ENCODE peak calls at places on chromosomes 7 and 10, in six cellular contexts. One of them, this sample, is unnamed.

GRCh38 chr7:97120713-97121457 is 3.4 kb downstream of the SDHAF3 start:
- DNase-seq in SK-N-SH: no peak
- DNase-seq in mesendoderm: no peak
- DNase-seq in AG04450: no peak
- DNase-seq in thoracic aorta: no peak
- DNase-seq in HCT116: no peak
- DNase-seq in this sample: no peak

GRCh38 chr7:154451480-154452457 is 399.6 kb downstream of the DPP6 start:
- DNase-seq in SK-N-SH: no peak
- DNase-seq in mesendoderm: peak
- DNase-seq in AG04450: no peak
- DNase-seq in thoracic aorta: no peak
- DNase-seq in HCT116: no peak
- DNase-seq in this sample: no peak

GRCh38 chr7:111083423-111083822 is 7.5 kb upstream of the LRRN3 start:
- DNase-seq in SK-N-SH: no peak
- DNase-seq in mesendoderm: no peak
- DNase-seq in AG04450: peak
- DNase-seq in thoracic aorta: no peak
- DNase-seq in HCT116: no peak
- DNase-seq in this sample: no peak

GRCh38 chr10:80259405-80259871 is 30.0 kb downstream of the MAT1A start:
- DNase-seq in SK-N-SH: no peak
- DNase-seq in mesendoderm: peak
- DNase-seq in AG04450: no peak
- DNase-seq in thoracic aorta: no peak
- DNase-seq in HCT116: no peak
- DNase-seq in this sample: no peak

GRCh38 chr10:95408148-95408930 is 117.5 kb upstream of the PDLIM1 start:
- DNase-seq in SK-N-SH: no peak
- DNase-seq in mesendoderm: no peak
- DNase-seq in AG04450: no peak
- DNase-seq in thoracic aorta: no peak
- DNase-seq in HCT116: no peak
- DNase-seq in this sample: no peak

GRCh38 chr10:695396-695795 is 5.9 kb upstream of the DIP2C start:
- DNase-seq in SK-N-SH: no peak
- DNase-seq in mesendoderm: no peak
- DNase-seq in AG04450: no peak
- DNase-seq in thoracic aorta: no peak
- DNase-seq in HCT116: no peak
- DNase-seq in this sample: no peak

GRCh38 chr7:29564455-29565185 is 985 bp downstream of the PRR15 start:
- DNase-seq in SK-N-SH: peak
- DNase-seq in mesendoderm: peak
- DNase-seq in AG04450: no peak
- DNase-seq in thoracic aorta: no peak
- DNase-seq in HCT116: no peak
- DNase-seq in this sample: no peak

GRCh38 chr7:19024261-19024660 is 93.2 kb downstream of the TWIST1 start:
- DNase-seq in SK-N-SH: no peak
- DNase-seq in mesendoderm: no peak
- DNase-seq in AG04450: peak
- DNase-seq in thoracic aorta: no peak
- DNase-seq in HCT116: no peak
- DNase-seq in this sample: no peak

GRCh38 chr10:110865804-110866482 is 5.8 kb upstream of the PDCD4 start:
- DNase-seq in SK-N-SH: no peak
- DNase-seq in mesendoderm: no peak
- DNase-seq in AG04450: no peak
- DNase-seq in thoracic aorta: no peak
- DNase-seq in HCT116: no peak
- DNase-seq in this sample: no peak

GRCh38 chr10:72088879-72089585 is 681 bp upstream of the SPOCK2 start:
- DNase-seq in SK-N-SH: no peak
- DNase-seq in mesendoderm: peak
- DNase-seq in AG04450: no peak
- DNase-seq in thoracic aorta: no peak
- DNase-seq in HCT116: no peak
- DNase-seq in this sample: no peak

GRCh38 chr10:73814896-73815718 is 3.7 kb upstream of the NDST2 start:
- DNase-seq in SK-N-SH: peak
- DNase-seq in mesendoderm: peak
- DNase-seq in AG04450: no peak
- DNase-seq in thoracic aorta: no peak
- DNase-seq in HCT116: peak
- DNase-seq in this sample: peak

GRCh38 chr10:29078919-29079318 is 210.0 kb upstream of the LYZL1 start:
- DNase-seq in SK-N-SH: peak
- DNase-seq in mesendoderm: peak
- DNase-seq in AG04450: no peak
- DNase-seq in thoracic aorta: no peak
- DNase-seq in HCT116: no peak
- DNase-seq in this sample: peak

GRCh38 chr10:93224005-93224779 is 150.5 kb downstream of the CYP26A1 start:
- DNase-seq in SK-N-SH: no peak
- DNase-seq in mesendoderm: no peak
- DNase-seq in AG04450: no peak
- DNase-seq in thoracic aorta: no peak
- DNase-seq in HCT116: no peak
- DNase-seq in this sample: no peak
- H3K27ac ChIP-seq in SK-N-SH: no peak
- H3K27ac ChIP-seq in mesendoderm: no peak
- H3K27ac ChIP-seq in AG04450: no peak
- H3K27ac ChIP-seq in thoracic aorta: no peak
- H3K27ac ChIP-seq in HCT116: no peak
- H3K27ac ChIP-seq in this sample: no peak

GRCh38 chr7:12785473-12785872 is 98.0 kb downstream of the ARL4A start:
- DNase-seq in SK-N-SH: no peak
- DNase-seq in mesendoderm: no peak
- DNase-seq in AG04450: no peak
- DNase-seq in thoracic aorta: no peak
- DNase-seq in HCT116: no peak
- DNase-seq in this sample: no peak

GRCh38 chr7:12783421-12783820 is 96.0 kb downstream of the ARL4A start:
- DNase-seq in SK-N-SH: no peak
- DNase-seq in mesendoderm: no peak
- DNase-seq in AG04450: no peak
- DNase-seq in thoracic aorta: no peak
- DNase-seq in HCT116: no peak
- DNase-seq in this sample: no peak

GRCh38 chr7:12788591-12788990 is 101.2 kb downstream of the ARL4A start:
- DNase-seq in SK-N-SH: no peak
- DNase-seq in mesendoderm: no peak
- DNase-seq in AG04450: no peak
- DNase-seq in thoracic aorta: no peak
- DNase-seq in HCT116: no peak
- DNase-seq in this sample: no peak

GRCh38 chr7:12786494-12786893 is 99.1 kb downstream of the ARL4A start:
- DNase-seq in SK-N-SH: no peak
- DNase-seq in mesendoderm: no peak
- DNase-seq in AG04450: no peak
- DNase-seq in thoracic aorta: no peak
- DNase-seq in HCT116: no peak
- DNase-seq in this sample: no peak

GRCh38 chr7:12788171-12788570 is 100.7 kb downstream of the ARL4A start:
- DNase-seq in SK-N-SH: no peak
- DNase-seq in mesendoderm: no peak
- DNase-seq in AG04450: no peak
- DNase-seq in thoracic aorta: no peak
- DNase-seq in HCT116: no peak
- DNase-seq in this sample: no peak
- H3K27ac ChIP-seq in SK-N-SH: no peak
- H3K27ac ChIP-seq in mesendoderm: no peak
- H3K27ac ChIP-seq in AG04450: no peak
- H3K27ac ChIP-seq in thoracic aorta: no peak
- H3K27ac ChIP-seq in HCT116: no peak
- H3K27ac ChIP-seq in this sample: no peak

GRCh38 chr7:142498364-142498763 is 240.5 kb upstream of the PRSS58 start:
- DNase-seq in SK-N-SH: no peak
- DNase-seq in mesendoderm: no peak
- DNase-seq in AG04450: no peak
- DNase-seq in thoracic aorta: no peak
- DNase-seq in HCT116: no peak
- DNase-seq in this sample: no peak

GRCh38 chr7:142499641-142500040 is 241.8 kb upstream of the PRSS58 start:
- DNase-seq in SK-N-SH: no peak
- DNase-seq in mesendoderm: no peak
- DNase-seq in AG04450: no peak
- DNase-seq in thoracic aorta: no peak
- DNase-seq in HCT116: no peak
- DNase-seq in this sample: no peak

GRCh38 chr7:142501434-142501833 is 243.6 kb upstream of the PRSS58 start:
- DNase-seq in SK-N-SH: no peak
- DNase-seq in mesendoderm: no peak
- DNase-seq in AG04450: no peak
- DNase-seq in thoracic aorta: no peak
- DNase-seq in HCT116: no peak
- DNase-seq in this sample: no peak

GRCh38 chr7:142503036-142503435 is 245.2 kb upstream of the PRSS58 start:
- DNase-seq in SK-N-SH: no peak
- DNase-seq in mesendoderm: no peak
- DNase-seq in AG04450: no peak
- DNase-seq in thoracic aorta: no peak
- DNase-seq in HCT116: no peak
- DNase-seq in this sample: peak

DNA sequence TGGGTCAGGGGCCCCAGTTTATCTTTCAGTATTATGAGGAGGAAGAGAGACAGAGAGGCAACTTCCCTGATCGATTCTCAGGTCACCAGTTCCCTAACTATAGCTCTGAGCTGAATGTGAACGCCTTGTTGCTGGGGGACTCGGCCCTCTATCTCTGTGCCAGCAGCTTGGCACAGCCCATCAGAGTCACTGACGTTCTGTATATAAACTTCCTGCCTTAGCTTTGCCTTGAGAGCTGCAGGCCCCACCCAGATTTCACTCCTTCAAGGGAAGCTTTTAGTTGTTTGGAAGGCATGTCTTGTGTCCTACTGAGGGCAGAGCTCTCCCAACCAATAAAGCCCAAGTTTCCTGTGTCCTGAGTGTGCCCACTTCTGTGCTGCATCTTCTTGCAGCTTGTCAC is 242.5 kb upstream of the PRSS58 start:
- DNase-seq in SK-N-SH: no peak
- DNase-seq in mesendoderm: no peak
- DNase-seq in AG04450: no peak
- DNase-seq in thoracic aorta: no peak
- DNase-seq in HCT116: no peak
- DNase-seq in this sample: no peak
- H3K27ac ChIP-seq in SK-N-SH: no peak
- H3K27ac ChIP-seq in mesendoderm: no peak
- H3K27ac ChIP-seq in AG04450: no peak
- H3K27ac ChIP-seq in thoracic aorta: no peak
- H3K27ac ChIP-seq in HCT116: no peak
- H3K27ac ChIP-seq in this sample: no peak

DNA sequence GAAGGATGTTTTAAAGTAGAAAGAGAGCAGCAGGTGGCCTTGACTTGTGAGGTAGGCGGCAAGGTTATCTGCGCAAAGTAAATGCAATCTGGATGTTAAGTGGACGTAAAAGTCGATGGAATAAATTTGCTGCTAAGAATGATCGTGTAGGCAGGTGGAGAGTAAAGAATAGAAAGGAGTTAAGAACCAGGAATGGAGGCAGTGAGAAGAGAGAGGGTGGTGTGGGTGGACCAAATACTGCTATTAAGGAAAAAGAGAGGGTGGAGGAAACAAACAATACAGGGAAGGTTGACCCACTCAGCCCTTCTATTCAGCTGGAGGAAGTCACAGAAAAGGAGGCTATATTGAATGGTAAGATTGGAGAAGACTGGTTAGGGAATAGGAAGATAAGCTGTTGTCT is 1.9 kb upstream of the CUL1 start:
- DNase-seq in SK-N-SH: no peak
- DNase-seq in mesendoderm: no peak
- DNase-seq in AG04450: no peak
- DNase-seq in thoracic aorta: no peak
- DNase-seq in HCT116: no peak
- DNase-seq in this sample: no peak
- H3K27ac ChIP-seq in SK-N-SH: no peak
- H3K27ac ChIP-seq in mesendoderm: no peak
- H3K27ac ChIP-seq in AG04450: no peak
- H3K27ac ChIP-seq in thoracic aorta: no peak
- H3K27ac ChIP-seq in HCT116: no peak
- H3K27ac ChIP-seq in this sample: no peak

GRCh38 chr10:128952856-128953255 is 514.2 kb upstream of the MGMT start:
- DNase-seq in SK-N-SH: no peak
- DNase-seq in mesendoderm: peak
- DNase-seq in AG04450: no peak
- DNase-seq in thoracic aorta: no peak
- DNase-seq in HCT116: no peak
- DNase-seq in this sample: no peak

GRCh38 chr10:128945398-128945797 is 521.6 kb upstream of the MGMT start:
- DNase-seq in SK-N-SH: no peak
- DNase-seq in mesendoderm: no peak
- DNase-seq in AG04450: no peak
- DNase-seq in thoracic aorta: no peak
- DNase-seq in HCT116: no peak
- DNase-seq in this sample: no peak

GRCh38 chr10:128956149-128956548 is 510.9 kb upstream of the MGMT start:
- DNase-seq in SK-N-SH: no peak
- DNase-seq in mesendoderm: no peak
- DNase-seq in AG04450: no peak
- DNase-seq in thoracic aorta: no peak
- DNase-seq in HCT116: no peak
- DNase-seq in this sample: no peak

DNA sequence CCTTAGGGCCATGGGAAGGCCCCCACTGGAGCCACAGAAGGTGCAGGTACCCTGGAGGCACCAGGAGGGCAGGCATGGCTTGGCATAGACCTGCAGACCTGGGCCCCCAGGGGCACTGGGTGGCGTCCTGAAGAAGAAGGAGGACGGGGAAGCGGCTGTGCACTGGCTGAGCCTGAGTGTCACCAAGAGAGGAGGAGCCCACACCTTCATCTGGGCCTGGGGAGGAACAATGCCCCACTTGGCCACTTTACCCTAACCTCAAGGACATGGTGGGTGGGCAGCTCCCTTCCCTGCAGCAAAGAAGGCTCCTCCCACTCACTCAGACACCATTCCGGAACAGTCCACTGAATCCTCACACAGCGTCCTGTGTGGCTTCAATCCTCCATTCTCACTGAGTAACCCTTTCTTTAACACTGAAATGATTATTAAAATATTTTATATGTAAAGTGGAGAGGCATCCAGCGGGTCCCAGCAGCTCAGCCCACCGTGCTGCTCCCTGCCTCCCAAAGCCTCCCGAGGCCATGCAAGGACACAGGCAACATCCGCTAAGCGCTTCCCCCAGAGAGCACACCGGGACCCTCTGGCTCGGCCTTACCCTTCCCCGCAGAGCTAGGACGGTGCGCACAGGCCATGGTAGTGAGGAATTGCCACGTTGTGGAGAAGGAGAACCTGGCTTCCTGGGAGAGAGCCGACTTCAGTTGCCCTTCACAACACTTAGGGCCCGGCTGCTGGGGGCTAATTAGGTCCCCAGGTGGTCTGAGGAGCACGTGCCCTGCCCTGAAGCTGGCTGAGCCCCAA is 516.7 kb upstream of the MGMT start:
- DNase-seq in SK-N-SH: no peak
- DNase-seq in mesendoderm: no peak
- DNase-seq in AG04450: no peak
- DNase-seq in thoracic aorta: no peak
- DNase-seq in HCT116: no peak
- DNase-seq in this sample: no peak
- H3K27ac ChIP-seq in SK-N-SH: no peak
- H3K27ac ChIP-seq in mesendoderm: no peak
- H3K27ac ChIP-seq in AG04450: no peak
- H3K27ac ChIP-seq in thoracic aorta: no peak
- H3K27ac ChIP-seq in HCT116: no peak
- H3K27ac ChIP-seq in this sample: no peak

GRCh38 chr10:3897156-3897555 is 112.1 kb upstream of the KLF6 start:
- DNase-seq in SK-N-SH: no peak
- DNase-seq in mesendoderm: no peak
- DNase-seq in AG04450: no peak
- DNase-seq in thoracic aorta: no peak
- DNase-seq in HCT116: no peak
- DNase-seq in this sample: no peak
- H3K27ac ChIP-seq in SK-N-SH: no peak
- H3K27ac ChIP-seq in mesendoderm: no peak
- H3K27ac ChIP-seq in AG04450: no peak
- H3K27ac ChIP-seq in thoracic aorta: no peak
- H3K27ac ChIP-seq in HCT116: no peak
- H3K27ac ChIP-seq in this sample: no peak